ENCODE peak calls at places on chromosomes 3 and 15, in five cellular contexts. K is choroid plexus epithelial cell, A is tibial artery, R is astrocyte of the spinal cord, W is A549. Z is an unnamed sample.

GRCh38 chr3:51353566-51354140 is 31.4 kb upstream of the MANF start:
- DNase-seq in W (no peak), R (no peak), K (no peak), A (no peak), Z (peak; percentile 44)

GRCh38 chr15:81294501-81294850 is 29.5 kb downstream of the STARD5 start:
- DNase-seq in A (peak; percentile 55), K (no peak), W (no peak), R (no peak), Z (no peak)

GRCh38 chr3:71518089-71518488 is 65.4 kb downstream of the FOXP1 start:
- DNase-seq in A (no peak), K (no peak), W (no peak), R (no peak), Z (no peak)

GRCh38 chr15:85622432-85622831 is 172.3 kb downstream of the KLHL25 start:
- DNase-seq in R (no peak), A (no peak), K (no peak), W (no peak), Z (no peak)

GRCh38 chr15:59993950-59994401 is 10.1 kb upstream of the FOXB1 start:
- DNase-seq in R (no peak), K (no peak), W (no peak), A (no peak), Z (no peak)

GRCh38 chr3:151227438-151228290 is 24.6 kb upstream of the GPR171 start:
- DNase-seq in W (peak; percentile 71), A (peak; percentile 75), K (peak; percentile 93), R (peak; percentile 87), Z (peak; percentile 89)

GRCh38 chr3:52062499-52062898 is 6.1 kb upstream of the DUSP7 start:
- DNase-seq in K (peak; percentile 82), A (no peak), R (peak; percentile 91), W (peak; percentile 70), Z (peak; percentile 90)

GRCh38 chr3:132785292-132785691 is 63.1 kb upstream of the NPHP3 start:
- DNase-seq in W (no peak), R (peak; percentile 18), A (no peak), K (no peak), Z (no peak)

GRCh38 chr3:182617511-182617910 is 175.8 kb upstream of the ATP11B start:
- DNase-seq in W (no peak), A (no peak), R (no peak), K (no peak), Z (no peak)

GRCh38 chr3:182621435-182622240 is 171.7 kb upstream of the ATP11B start:
- DNase-seq in K (peak; percentile 13), R (no peak), W (no peak), A (no peak), Z (no peak)

GRCh38 chr3:182620715-182621434 is 172.4 kb upstream of the ATP11B start:
- DNase-seq in K (no peak), R (no peak), W (no peak), A (no peak), Z (no peak)

GRCh38 chr3:182618981-182619591 is 174.2 kb upstream of the ATP11B start:
- DNase-seq in K (peak; percentile 46), W (no peak), R (peak; percentile 72), A (no peak), Z (peak; percentile 3)

DNA sequence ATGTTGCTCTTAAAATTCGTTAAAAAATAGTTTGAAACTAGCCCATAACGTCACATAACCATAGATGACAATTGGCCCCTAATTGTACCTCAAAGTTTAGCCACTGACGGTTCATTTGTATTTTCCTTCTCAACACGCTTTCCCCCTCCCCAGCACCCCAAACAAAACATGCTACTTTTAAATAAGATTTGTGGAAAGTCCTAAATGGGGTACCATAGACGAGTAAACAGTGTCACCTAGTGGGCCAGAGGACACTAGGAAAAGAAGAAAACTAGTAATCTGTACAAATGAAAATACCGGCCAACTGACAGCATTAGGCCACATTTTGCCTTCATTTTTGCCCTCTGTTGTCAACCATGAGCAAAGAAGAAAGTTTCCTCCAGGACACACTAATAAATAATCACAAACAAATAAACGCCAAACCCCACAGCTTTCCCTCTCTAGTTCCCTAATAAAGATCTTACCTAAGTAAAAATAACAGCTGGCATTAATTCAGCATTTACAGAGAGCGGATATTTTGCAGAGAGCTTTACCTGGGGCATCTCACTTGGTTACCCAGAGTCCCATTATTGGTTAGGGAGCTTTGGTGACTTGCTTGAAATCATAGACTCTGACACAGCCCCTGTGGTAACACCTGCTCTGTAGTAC is 175.1 kb upstream of the ATP11B start:
- DNase-seq in A (no peak), K (peak; percentile 13), R (peak; percentile 63), W (peak; percentile 25), Z (peak; percentile 10)
- TF ChIP-seq CTCF in A (no peak), K (peak; percentile 35), R (peak; percentile 59), W (peak; percentile 49), Z (peak; percentile 17)

GRCh38 chr3:15120986-15121385 is 22.0 kb upstream of the RBSN start:
- DNase-seq in A (no peak), K (no peak), W (no peak), R (no peak), Z (no peak)
- H3K4me3 ChIP-seq in A (no peak overlapping the region), K (no peak overlapping the region), W (no peak overlapping the region), R (no peak overlapping the region), Z (no peak overlapping the region)

GRCh38 chr15:79296583-79296982 is 14.1 kb downstream of the ANKRD34C start:
- DNase-seq in R (no peak), W (peak; percentile 36), A (no peak), K (no peak), Z (no peak)
- TF ChIP-seq CTCF in R (peak; percentile 14), W (no peak), A (no peak), K (peak; percentile 41), Z (peak; percentile 15)

GRCh38 chr3:126913524-126913923 is 69.4 kb upstream of the PLXNA1 start:
- DNase-seq in K (no peak), A (no peak), R (no peak), W (peak; percentile 18), Z (no peak)

GRCh38 chr3:126910231-126910630 is 72.7 kb upstream of the PLXNA1 start:
- DNase-seq in A (no peak), R (no peak), K (no peak), W (no peak), Z (no peak)

GRCh38 chr3:126912491-126913195 is 70.3 kb upstream of the PLXNA1 start:
- DNase-seq in A (no peak), R (no peak), K (no peak), W (no peak), Z (no peak)

GRCh38 chr3:126912027-126912422 is 70.9 kb upstream of the PLXNA1 start:
- DNase-seq in K (no peak), W (no peak), A (no peak), R (no peak), Z (no peak)

GRCh38 chr3:126911162-126912026 is 71.5 kb upstream of the PLXNA1 start:
- DNase-seq in K (peak; percentile 59), W (peak; percentile 79), R (peak; percentile 92), A (peak; percentile 74), Z (peak; percentile 95)
- H3K4me3 ChIP-seq in K (no peak overlapping the region), W (no peak overlapping the region), R (no peak overlapping the region), A (no peak overlapping the region), Z (no peak overlapping the region)

GRCh38 chr3:84077479-84077878 is 881.3 kb upstream of the CADM2 start:
- DNase-seq in A (no peak), W (no peak), K (peak; percentile 5), R (no peak), Z (no peak)
- TF ChIP-seq CTCF in A (no peak), W (peak; percentile 20), K (peak; percentile 36), R (peak; percentile 46), Z (peak; percentile 4)